ENCODE peak calls at places on chromosomes 5 and 9, in ten cellular contexts. P is dorsolateral prefrontal cortex, O is GM20000, F is uterus, E is psoas muscle, S is dermis microvascular lymphatic vessel endothelial cell, T is NB4, Y is keratinocyte, D is bronchial epithelial cell, X is GM10248. Z is an unnamed sample.

GRCh38 chr5:95962785-95963184 is 1.1 kb upstream of the ELL2 start:
- DNase-seq in P (no peak), O (no peak), F (no peak), E (no peak), S (peak), T (no peak), Y (no peak), D (peak), X (no peak), Z (no peak)

GRCh38 chr5:133865113-133865512 is 103.3 kb downstream of the C5orf15 start:
- DNase-seq in P (no peak), O (no peak), F (no peak), E (no peak), S (no peak), T (no peak), Y (no peak), D (no peak), X (no peak), Z (no peak)

GRCh38 chr5:150946351-150946905 is 41.6 kb upstream of the ZNF300 start:
- DNase-seq in P (peak), O (no peak), F (peak), E (peak), S (peak), T (no peak), Y (peak), D (peak), X (no peak), Z (peak)

GRCh38 chr5:74187757-74188156 is 452.8 kb downstream of the ENC1 start:
- DNase-seq in P (no peak), O (no peak), F (no peak), E (no peak), S (no peak), T (no peak), Y (no peak), D (no peak), X (no peak), Z (no peak)

GRCh38 chr9:129998491-129999122 is 44.4 kb downstream of the FNBP1 start:
- DNase-seq in P (no peak), O (no peak), F (no peak), E (no peak), S (no peak), T (no peak), Y (no peak), D (no peak), X (no peak), Z (no peak)

GRCh38 chr5:173826921-173827350 is 61.2 kb upstream of the CPEB4 start:
- DNase-seq in P (no peak), O (no peak), F (no peak), E (no peak), S (no peak), T (no peak), Y (no peak), D (no peak), X (no peak), Z (no peak)

GRCh38 chr5:167460449-167461020 is 830.9 kb upstream of the WWC1 start:
- DNase-seq in P (no peak), O (no peak), F (no peak), E (no peak), S (no peak), T (no peak), Y (no peak), D (no peak), X (peak), Z (no peak)

GRCh38 chr9:99918134-99918533 is 11.7 kb downstream of the STX17 start:
- DNase-seq in P (no peak), O (no peak), F (no peak), E (no peak), S (no peak), T (no peak), Y (no peak), D (no peak), X (no peak), Z (no peak)

GRCh38 chr9:4638968-4639367 is 23.1 kb upstream of the PLPP6 start:
- DNase-seq in P (no peak), O (no peak), F (no peak), E (no peak), S (no peak), T (no peak), Y (no peak), D (no peak), X (no peak), Z (no peak)

GRCh38 chr5:16265141-16265540 is 85.5 kb upstream of the MARCHF11 start:
- DNase-seq in P (no peak), O (no peak), F (no peak), E (no peak), S (no peak), T (peak), Y (no peak), D (no peak), X (no peak), Z (no peak)

GRCh38 chr5:158139161-158139560 is 280.2 kb upstream of the CLINT1 start:
- DNase-seq in P (no peak), O (no peak), F (no peak), E (no peak), S (no peak), T (no peak), Y (no peak), D (peak), X (no peak), Z (no peak)

GRCh38 chr9:137305788-137306545 is 3.9 kb upstream of the NRARP start:
- DNase-seq in P (peak), O (no peak), F (peak), E (peak), S (no peak), T (no peak), Y (no peak), D (no peak), X (no peak), Z (peak)

GRCh38 chr5:170297589-170298462 is at the start of gene LCP2:
- DNase-seq in P (no peak), O (peak), F (no peak), E (no peak), S (no peak), T (peak), Y (no peak), D (no peak), X (peak), Z (no peak)

GRCh38 chr5:14272548-14273205 is 129.5 kb downstream of the TRIO start:
- DNase-seq in P (no peak), O (no peak), F (no peak), E (no peak), S (no peak), T (no peak), Y (no peak), D (no peak), X (no peak), Z (no peak)

GRCh38 chr9:22111176-22111870 is 102.2 kb upstream of the CDKN2B start:
- DNase-seq in P (no peak), O (no peak), F (no peak), E (no peak), S (no peak), T (no peak), Y (no peak), D (peak), X (no peak), Z (no peak)

GRCh38 chr9:136078498-136079011 is 16.5 kb downstream of the NACC2 start:
- DNase-seq in P (peak), O (no peak), F (no peak), E (peak), S (no peak), T (no peak), Y (no peak), D (no peak), X (no peak), Z (no peak)

GRCh38 chr9:35909687-35910612 is 660 bp downstream of the SPAAR start:
- DNase-seq in P (no peak), O (no peak), F (no peak), E (peak), S (no peak), T (no peak), Y (no peak), D (no peak), X (no peak), Z (peak)

GRCh38 chr9:80004687-80005086 is 432.9 kb downstream of the TLE4 start:
- DNase-seq in P (no peak), O (no peak), F (no peak), E (no peak), S (no peak), T (no peak), Y (no peak), D (peak), X (no peak), Z (no peak)

GRCh38 chr9:126681336-126681735 is 67.6 kb downstream of the LMX1B start:
- DNase-seq in P (no peak), O (no peak), F (no peak), E (no peak), S (no peak), T (no peak), Y (no peak), D (no peak), X (no peak), Z (no peak)

GRCh38 chr5:39399135-39400036 is 25.4 kb downstream of the DAB2 start:
- DNase-seq in P (no peak), O (no peak), F (no peak), E (no peak), S (no peak), T (peak), Y (peak), D (peak), X (no peak), Z (no peak)

GRCh38 chr9:81609782-81610738 is 79.3 kb downstream of the TLE1 start:
- DNase-seq in P (peak), O (no peak), F (no peak), E (peak), S (no peak), T (peak), Y (no peak), D (no peak), X (no peak), Z (no peak)

GRCh38 chr9:131237931-131238401 is 38.3 kb downstream of the FAM78A start:
- DNase-seq in P (peak), O (peak), F (no peak), E (peak), S (peak), T (peak), Y (no peak), D (peak), X (peak), Z (peak)

GRCh38 chr9:131310833-131311554 is 21.5 kb downstream of the PLPP7 start:
- DNase-seq in P (no peak), O (no peak), F (no peak), E (peak), S (no peak), T (peak), Y (no peak), D (no peak), X (no peak), Z (peak)

GRCh38 chr5:9716838-9717281 is 86.7 kb upstream of the TAS2R1 start:
- DNase-seq in P (no peak), O (no peak), F (no peak), E (no peak), S (no peak), T (peak), Y (no peak), D (peak), X (no peak), Z (no peak)

GRCh38 chr5:176732736-176733585 is 77.4 kb upstream of the UNC5A start:
- DNase-seq in P (peak), O (no peak), F (no peak), E (peak), S (no peak), T (no peak), Y (no peak), D (no peak), X (no peak), Z (no peak)

GRCh38 chr9:118612201-118612600 is 757.0 kb downstream of the BRINP1 start:
- DNase-seq in P (no peak), O (no peak), F (no peak), E (no peak), S (no peak), T (no peak), Y (no peak), D (no peak), X (no peak), Z (no peak)

GRCh38 chr5:127987354-127988148 is 96.0 kb upstream of the SLC12A2 start:
- DNase-seq in P (no peak), O (no peak), F (no peak), E (no peak), S (no peak), T (no peak), Y (no peak), D (no peak), X (no peak), Z (no peak)

Z was measured in left ventricle myocardium inferior.